ENCODE peak calls at places on chromosomes 4 and X, in five cellular contexts. P is AG10803, W is nephron progenitor cell, S is PC-3, H is fibroblast of pulmonary artery. Q is an unnamed sample.

GRCh38 chrX:49951524-49952193 is 29.3 kb downstream of the CLCN5 start:
- DNase-seq in P (peak), W (no peak), S (no peak), H (no peak), Q (no peak)

GRCh38 chrX:82816001-82816400 is 692.1 kb upstream of the POU3F4 start:
- DNase-seq in P (no peak), W (no peak), S (peak), H (no peak), Q (no peak)

GRCh38 chrX:131792789-131793462 is 230.2 kb upstream of the STK26 start:
- DNase-seq in P (peak), W (no peak), S (peak), H (no peak), Q (no peak)

GRCh38 chr4:113292371-113293042 is 243.1 kb downstream of the ANK2 start:
- DNase-seq in P (peak), W (peak), S (no peak), H (peak), Q (no peak)

GRCh38 chr4:6689506-6689960 is 4.1 kb upstream of the S100P start:
- DNase-seq in P (no peak), W (no peak), S (peak), H (no peak), Q (peak)

GRCh38 chr4:37715889-37716402 is 29.8 kb upstream of the RELL1 start:
- DNase-seq in P (no peak), W (no peak), S (peak), H (peak), Q (peak)

GRCh38 chr4:183348706-183349659 is 26.8 kb upstream of the CLDN24 start:
- DNase-seq in P (peak), W (no peak), S (peak), H (peak), Q (peak)

GRCh38 chrX:86014421-86014820 is 32.9 kb downstream of the CHM start:
- DNase-seq in P (no peak), W (peak), S (no peak), H (no peak), Q (no peak)

GRCh38 chr4:52588097-52588496 is 71.0 kb downstream of the USP46 start:
- DNase-seq in P (peak), W (peak), S (peak), H (peak), Q (peak)

GRCh38 chr4:165839615-165840333 is 33.3 kb upstream of the TLL1 start:
- DNase-seq in P (no peak), W (no peak), S (peak), H (no peak), Q (no peak)

GRCh38 chr4:128427832-128428366 is 140.3 kb upstream of the PGRMC2 start:
- DNase-seq in P (peak), W (no peak), S (peak), H (peak), Q (peak)

GRCh38 chr4:88697113-88697512 is 516 bp downstream of the NAP1L5 start:
- DNase-seq in P (peak), W (no peak), S (no peak), H (peak), Q (no peak)

GRCh38 chrX:132622130-132622529 is 133.3 kb upstream of the MBNL3 start:
- DNase-seq in P (peak), W (no peak), S (peak), H (peak), Q (peak)

GRCh38 chr4:159177265-159178146 is 74.6 kb downstream of the RAPGEF2 start:
- DNase-seq in P (no peak), W (no peak), S (no peak), H (no peak), Q (no peak)

GRCh38 chr4:67754288-67754687 is at the start of gene GNRHR:
- DNase-seq in P (no peak), W (no peak), S (no peak), H (no peak), Q (no peak)

GRCh38 chrX:53494427-53494826 is 60.3 kb upstream of the HSD17B10 start:
- DNase-seq in P (peak), W (no peak), S (peak), H (peak), Q (no peak)

GRCh38 chrX:68696267-68696666 is 48.8 kb downstream of the STARD8 start:
- DNase-seq in P (no peak), W (no peak), S (no peak), H (no peak), Q (no peak)

GRCh38 chrX:68695206-68695845 is 47.9 kb downstream of the STARD8 start:
- DNase-seq in P (no peak), W (no peak), S (no peak), H (no peak), Q (no peak)

GRCh38 chrX:68693481-68694410 is 46.3 kb downstream of the STARD8 start:
- DNase-seq in P (peak), W (peak), S (peak), H (peak), Q (peak)

GRCh38 chrX:68692651-68693050 is 45.2 kb downstream of the STARD8 start:
- DNase-seq in P (peak), W (no peak), S (peak), H (no peak), Q (no peak)

GRCh38 chrX:68694429-68695205 is 47.2 kb downstream of the STARD8 start:
- DNase-seq in P (no peak), W (no peak), S (no peak), H (peak), Q (no peak)
- TF ChIP-seq CTCF in P (no peak), W (no peak), S (no peak), H (no peak), Q (no peak)

DNA sequence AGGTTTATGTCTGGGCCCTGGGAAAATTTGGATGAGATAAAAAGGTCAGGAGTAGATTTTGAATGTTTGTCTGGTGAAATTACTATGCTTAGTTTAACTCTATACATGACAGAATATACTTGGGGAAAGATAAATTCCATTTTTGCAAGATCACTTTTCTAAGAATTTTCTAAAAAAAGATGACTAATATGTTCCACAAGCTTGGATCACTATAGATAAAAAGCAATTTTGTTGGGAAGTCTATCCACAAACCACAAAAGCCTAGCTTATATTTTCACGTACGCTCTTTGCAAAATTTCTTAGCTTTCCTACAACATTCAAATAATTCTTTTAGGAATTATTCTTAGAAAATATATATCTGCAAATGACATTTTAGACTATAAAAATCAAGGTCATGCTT is 20.6 kb upstream of the COQ2 start:
- DNase-seq in P (no peak), W (no peak), S (no peak), H (no peak), Q (no peak)
- TF ChIP-seq CTCF in P (no peak), W (no peak), S (no peak), H (no peak), Q (no peak)

GRCh38 chr4:57554693-57555092 is 444.5 kb upstream of the IGFBP7 start:
- DNase-seq in P (no peak), W (no peak), S (no peak), H (no peak), Q (no peak)
- TF ChIP-seq CTCF in P (no peak), W (no peak), S (no peak), H (no peak), Q (no peak)

GRCh38 chr4:41957634-41958033 is 22.4 kb downstream of the TMEM33 start:
- DNase-seq in P (no peak), W (no peak), S (peak), H (peak), Q (no peak)
- TF ChIP-seq CTCF in P (peak), W (peak), S (peak), H (peak), Q (no peak)

GRCh38 chrX:139967300-139967699 is 2.0 kb upstream of the CXorf66 start:
- DNase-seq in P (no peak), W (no peak), S (peak), H (peak), Q (no peak)
- TF ChIP-seq CTCF in P (peak), W (no peak), S (peak), H (peak), Q (peak)

GRCh38 chr4:4899202-4899925 is 39.9 kb downstream of the MSX1 start:
- DNase-seq in P (no peak), W (no peak), S (no peak), H (no peak), Q (no peak)

GRCh38 chr4:4901877-4902276 is 42.4 kb downstream of the MSX1 start:
- DNase-seq in P (no peak), W (no peak), S (no peak), H (no peak), Q (no peak)
- TF ChIP-seq CTCF in P (no peak), W (no peak), S (no peak), H (no peak), Q (no peak)

DNA sequence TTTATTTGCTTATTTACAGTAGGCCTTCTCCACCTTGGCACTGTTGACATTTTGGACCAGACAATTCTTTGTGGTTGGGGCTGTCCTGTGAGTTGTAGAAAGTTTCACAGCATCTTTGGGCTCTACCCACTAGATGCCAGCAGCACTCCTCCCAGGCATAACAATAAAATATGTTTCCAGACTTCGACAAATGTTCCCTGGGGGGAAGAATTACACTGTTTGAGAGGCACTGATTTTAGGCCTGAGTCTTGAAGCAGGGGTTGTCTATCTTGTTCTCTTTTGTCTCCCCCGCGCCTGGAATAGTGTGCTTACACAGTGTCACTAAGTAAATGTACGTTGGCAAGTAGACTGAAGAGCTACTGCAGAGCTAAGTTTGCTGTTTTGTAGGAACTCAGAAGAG is 254.4 kb upstream of the BOD1L1 start:
- DNase-seq in P (no peak), W (no peak), S (no peak), H (peak), Q (no peak)
- TF ChIP-seq CTCF in P (peak), W (no peak), S (no peak), H (peak), Q (no peak)

GRCh38 chrX:7927259-7928167 is at the start of gene PNPLA4:
- DNase-seq in P (peak), W (peak), S (peak), H (peak), Q (peak)
- TF ChIP-seq CTCF in P (peak), W (peak), S (no peak), H (peak), Q (no peak)

GRCh38 chr4:16767251-16767650 is 131.2 kb downstream of the LDB2 start:
- DNase-seq in P (no peak), W (no peak), S (no peak), H (no peak), Q (no peak)

GRCh38 chr4:16767861-16768260 is 130.6 kb downstream of the LDB2 start:
- DNase-seq in P (no peak), W (no peak), S (no peak), H (no peak), Q (no peak)

GRCh38 chr4:16765549-16765948 is 132.9 kb downstream of the LDB2 start:
- DNase-seq in P (no peak), W (no peak), S (no peak), H (no peak), Q (no peak)

GRCh38 chr4:16761031-16761430 is 137.4 kb downstream of the LDB2 start:
- DNase-seq in P (no peak), W (no peak), S (no peak), H (peak), Q (no peak)

DNA sequence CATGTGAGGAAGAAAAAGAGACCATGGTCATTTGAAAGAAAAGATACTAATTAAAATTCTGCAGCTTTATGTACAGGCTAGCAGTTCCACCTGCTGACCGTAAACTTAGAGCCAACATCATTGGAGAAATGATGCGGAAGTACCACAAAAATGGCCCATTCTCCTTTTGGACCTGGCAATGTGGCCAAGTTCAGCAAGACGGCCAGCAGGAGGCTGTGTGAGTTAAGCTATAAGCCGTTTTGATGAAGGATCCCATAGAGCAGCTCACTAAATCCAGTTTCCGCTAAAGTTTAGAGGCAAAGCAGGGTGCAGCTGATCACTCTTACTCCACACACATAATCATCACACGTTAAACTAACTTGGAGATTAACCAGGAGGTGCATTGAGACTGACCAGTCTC is 133.8 kb downstream of the LDB2 start:
- DNase-seq in P (no peak), W (no peak), S (peak), H (peak), Q (no peak)
- TF ChIP-seq CTCF in P (peak), W (peak), S (peak), H (peak), Q (no peak)

GRCh38 chr4:107035711-107036601 is at the start of gene DKK2:
- DNase-seq in P (peak), W (peak), S (no peak), H (no peak), Q (no peak)

GRCh38 chr4:107037188-107037587 is 1.1 kb upstream of the DKK2 start:
- DNase-seq in P (peak), W (peak), S (peak), H (peak), Q (no peak)

GRCh38 chr4:107034982-107035710 is 967 bp downstream of the DKK2 start:
- DNase-seq in P (peak), W (peak), S (no peak), H (no peak), Q (no peak)

GRCh38 chr4:107036602-107037151 is 564 bp upstream of the DKK2 start:
- DNase-seq in P (no peak), W (no peak), S (no peak), H (no peak), Q (no peak)

DNA sequence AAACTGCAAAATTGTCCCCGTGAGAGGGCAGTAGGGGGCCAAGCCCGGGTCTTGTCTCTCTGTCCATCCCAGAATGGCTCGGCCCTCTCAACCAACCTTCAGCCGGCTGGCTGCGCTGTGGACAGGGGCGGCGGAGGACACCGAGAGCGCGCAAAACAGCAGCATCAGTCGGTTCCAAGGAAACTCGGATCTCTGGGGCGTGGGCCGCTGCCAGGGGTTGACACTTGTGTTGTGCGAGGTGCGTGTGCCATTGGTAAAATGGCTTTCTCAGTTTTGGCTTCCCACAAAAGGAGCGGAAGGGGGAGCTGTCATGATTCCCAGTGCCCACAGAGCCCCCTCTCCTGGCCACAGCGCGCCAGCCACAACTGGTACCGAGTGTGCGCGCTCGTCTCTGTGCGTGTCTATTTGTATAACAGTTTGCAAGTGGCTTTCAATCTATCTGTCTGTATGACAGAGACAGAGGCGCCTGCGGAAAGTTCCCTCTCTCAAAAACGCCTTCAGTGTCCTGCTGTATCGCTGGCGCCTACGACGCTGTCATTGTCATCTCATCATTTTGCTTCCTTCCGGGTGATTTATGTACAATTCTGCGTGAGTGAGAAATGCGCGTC is 1.9 kb downstream of the DKK2 start:
- DNase-seq in P (peak), W (peak), S (no peak), H (no peak), Q (peak)
- TF ChIP-seq CTCF in P (peak), W (peak), S (no peak), H (no peak), Q (peak)

Q was measured in Calu3.